ENCODE peak calls at places on chromosomes 7 and 10, in five cellular contexts. Q is naive thymus-derived CD8-positive, alpha-beta T cell; X is HS-5; R is neural crest cell; E is GF-D8. I is an unnamed sample.

GRCh38 chr7:114086491-114086905 is 167.7 kb upstream of the PPP1R3A start:
- DNase-seq in E (no peak), X (no peak), Q (no peak), R (peak), I (peak)

GRCh38 chr10:11870461-11870780 is 47.3 kb downstream of the PROSER2 start:
- DNase-seq in Q (no peak), E (no peak), X (no peak), R (no peak), I (no peak)

GRCh38 chr10:17811466-17811865 is 2.3 kb downstream of the MRC1 start:
- DNase-seq in Q (no peak), X (no peak), E (no peak), R (no peak), I (no peak)

GRCh38 chr7:100897111-100897608 is 1.5 kb upstream of the ACHE start:
- DNase-seq in R (peak), E (no peak), X (no peak), Q (peak), I (no peak)

GRCh38 chr7:47381132-47381495 is 200.8 kb downstream of the TNS3 start:
- DNase-seq in E (no peak), Q (no peak), X (no peak), R (no peak), I (no peak)

GRCh38 chr10:96918214-96919002 is 86.3 kb downstream of the LCOR start:
- DNase-seq in R (no peak), Q (no peak), E (no peak), X (no peak), I (no peak)

GRCh38 chr10:96417432-96417831 is 58.6 kb upstream of the OPALIN start:
- DNase-seq in Q (no peak), R (no peak), E (no peak), X (no peak), I (no peak)

GRCh38 chr10:49163741-49164140 is 24.4 kb downstream of the TMEM273 start:
- DNase-seq in Q (no peak), E (no peak), X (no peak), R (no peak), I (no peak)

GRCh38 chr7:147261693-147262092 is 1145.1 kb downstream of the CNTNAP2 start:
- DNase-seq in X (no peak), R (no peak), E (no peak), Q (no peak), I (no peak)

GRCh38 chr7:102875700-102876192 is 37.1 kb upstream of the LRRC17 start:
- DNase-seq in R (no peak), Q (no peak), X (peak), E (no peak), I (peak)

GRCh38 chr7:33979807-33980355 is 74.5 kb downstream of the BMPER start:
- DNase-seq in E (no peak), Q (no peak), R (no peak), X (peak), I (no peak)

GRCh38 chr7:141349804-141350203 is 201.4 kb upstream of the AGK start:
- DNase-seq in R (no peak), Q (no peak), E (no peak), X (no peak), I (no peak)

GRCh38 chr7:1708640-1709249 is 38.7 kb downstream of the ELFN1 start:
- DNase-seq in E (no peak), Q (no peak), R (no peak), X (no peak), I (no peak)